ENCODE peak calls at places on chromosomes 5 and 9, in seven cellular contexts. D is endothelial cell of umbilical vein, F is astrocyte of the spinal cord, E is HepG2, X is tibial artery, G is ascending aorta, N is Calu3. A is an unnamed sample.

GRCh38 chr9:118928723-118929122 is 440.5 kb downstream of the BRINP1 start:
- DNase-seq in E (no peak), N (no peak), G (no peak), X (no peak), F (no peak), D (no peak), A (no peak)

GRCh38 chr5:120624021-120624563 is 160.0 kb downstream of the PRR16 start:
- DNase-seq in F (peak), E (no peak), N (no peak), D (no peak), X (no peak), G (no peak), A (no peak)

GRCh38 chr9:4656621-4657020 is 5.5 kb upstream of the PLPP6 start:
- DNase-seq in G (no peak), F (no peak), X (no peak), N (no peak), E (no peak), D (no peak), A (no peak)

GRCh38 chr5:3599283-3600105 is 3.9 kb downstream of the IRX1 start:
- DNase-seq in X (no peak), D (no peak), G (no peak), F (peak), E (no peak), N (no peak), A (no peak)

GRCh38 chr9:138046641-138047301 is 169.2 kb downstream of the CACNA1B start:
- DNase-seq in X (peak), F (no peak), G (no peak), D (no peak), E (no peak), N (no peak), A (no peak)

GRCh38 chr5:178304761-178305645 is 72.4 kb upstream of the PHYKPL start:
- DNase-seq in N (no peak), D (no peak), E (no peak), G (no peak), X (peak), F (no peak), A (no peak)

GRCh38 chr9:78559449-78559885 is 262.5 kb downstream of the PSAT1 start:
- DNase-seq in E (no peak), X (no peak), N (no peak), G (no peak), D (no peak), F (peak), A (no peak)

GRCh38 chr5:97078958-97079357 is 63.5 kb downstream of the LIX1 start:
- DNase-seq in F (no peak), N (no peak), D (no peak), G (no peak), X (no peak), E (no peak), A (no peak)

GRCh38 chr5:68848086-68848485 is 245.7 kb upstream of the SLC30A5 start:
- DNase-seq in G (no peak), E (no peak), N (no peak), D (no peak), X (no peak), F (no peak), A (no peak)

GRCh38 chr9:94874316-94874715 is 147.8 kb downstream of the AOPEP start:
- DNase-seq in D (peak), E (no peak), N (no peak), G (no peak), X (no peak), F (peak), A (no peak)

GRCh38 chr5:96332535-96333396 is 100.3 kb downstream of the PCSK1 start:
- DNase-seq in E (no peak), N (no peak), G (no peak), X (no peak), D (no peak), F (no peak), A (no peak)

GRCh38 chr9:17165734-17166133 is 30.9 kb downstream of the CNTLN start:
- DNase-seq in X (no peak), D (no peak), N (no peak), G (no peak), E (no peak), F (no peak), A (no peak)

GRCh38 chr5:122756263-122756911 is 18.5 kb upstream of the SNX2 start:
- DNase-seq in G (no peak), F (peak), D (peak), E (no peak), N (no peak), X (no peak), A (no peak)

GRCh38 chr5:158716668-158717067 is 383.0 kb downstream of the EBF1 start:
- DNase-seq in D (peak), X (no peak), G (no peak), F (no peak), N (no peak), E (no peak), A (no peak)

GRCh38 chr9:129946596-129946995 is 96.4 kb downstream of the FNBP1 start:
- DNase-seq in X (no peak), E (no peak), D (no peak), F (no peak), G (no peak), N (no peak), A (no peak)

GRCh38 chr5:168579987-168580508 is 880 bp upstream of the PANK3 start:
- DNase-seq in G (no peak), E (no peak), X (no peak), F (no peak), N (no peak), D (no peak), A (no peak)

GRCh38 chr5:78359831-78360673 is at the start of gene SCAMP1:
- DNase-seq in F (peak), G (peak), X (peak), E (peak), D (peak), N (peak), A (peak)
- TF ChIP-seq CTCF in F (peak), G (peak), X (peak), E (peak), D (peak), N (no peak), A (no peak)

GRCh38 chr5:33530183-33530962 is 89.6 kb downstream of the TARS1 start:
- DNase-seq in D (no peak), E (no peak), X (no peak), F (no peak), N (no peak), G (no peak), A (no peak)
- TF ChIP-seq CTCF in D (no peak), E (no peak), X (no peak), F (no peak), N (no peak), G (no peak), A (no peak)

DNA sequence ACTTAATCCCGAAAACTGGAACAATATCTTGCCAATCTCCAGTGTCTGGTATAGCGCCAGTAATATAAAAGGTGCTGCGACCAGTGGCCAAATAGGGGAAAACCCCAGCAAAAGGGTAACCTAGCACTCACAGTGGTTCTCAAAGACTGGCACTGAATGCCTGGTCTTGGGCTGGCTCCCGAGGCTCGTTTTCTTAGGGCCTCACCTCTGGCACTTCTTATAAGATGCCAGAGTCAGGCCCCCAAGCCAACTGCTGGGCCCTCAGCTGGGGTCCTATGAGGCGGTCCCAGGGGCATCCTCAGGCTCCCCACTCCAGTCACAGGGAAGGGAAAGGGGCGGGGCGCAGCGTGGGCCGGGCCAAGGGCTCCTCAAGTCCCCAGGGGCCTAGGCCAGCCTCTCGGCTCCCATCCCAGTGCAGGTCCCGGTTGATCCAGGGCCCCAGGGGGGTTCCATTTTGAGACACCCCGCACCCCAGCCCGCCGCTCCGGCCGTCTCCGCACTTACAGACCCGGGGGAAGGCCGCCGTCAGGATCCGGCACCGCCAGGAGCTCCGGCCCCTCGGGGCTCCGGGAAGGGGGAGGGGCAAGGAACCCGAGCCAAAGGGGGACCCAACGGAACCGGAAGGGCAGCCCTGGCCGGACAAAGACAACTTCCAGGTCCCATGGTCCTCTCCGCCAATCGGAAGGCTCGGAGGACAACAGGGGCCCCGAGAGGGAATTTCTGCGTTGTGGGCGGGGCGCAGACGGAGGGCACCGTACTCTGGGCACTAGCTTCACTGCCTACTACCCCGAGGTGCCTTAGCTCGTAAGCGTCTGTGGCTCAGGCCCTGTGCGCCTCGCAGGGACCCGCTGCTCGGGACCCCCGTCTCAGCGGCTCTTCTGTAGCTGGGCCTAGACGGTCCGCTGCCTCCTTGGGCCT is at the start of gene ZBTB26:
- DNase-seq in N (peak), E (peak), G (peak), F (peak), X (peak), D (peak), A (peak)
- TF ChIP-seq CTCF in N (no peak), E (no peak), G (no peak), F (no peak), X (no peak), D (no peak), A (no peak)

DNA sequence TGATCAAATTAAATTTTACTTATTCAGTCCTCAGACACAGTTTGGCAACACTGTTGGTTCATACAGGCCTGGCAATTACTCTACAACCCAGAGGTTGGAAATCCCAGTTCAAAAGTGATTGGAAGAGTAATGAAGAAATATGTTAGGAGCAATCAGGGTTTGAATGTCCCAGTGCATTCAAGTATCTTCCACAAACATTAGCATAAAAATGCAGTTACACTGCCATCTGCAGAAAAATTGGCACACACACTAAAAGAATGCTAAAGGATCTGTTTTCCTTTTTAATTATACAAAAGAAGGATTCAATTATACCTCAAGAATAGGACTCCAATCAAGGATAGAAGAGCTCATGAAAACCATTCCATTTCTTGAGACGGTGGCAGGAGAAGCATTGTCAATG is 130.2 kb downstream of the DNAH5 start:
- DNase-seq in F (peak), N (no peak), E (no peak), X (no peak), G (no peak), D (no peak), A (no peak)
- TF ChIP-seq CTCF in F (no peak), N (no peak), E (no peak), X (no peak), G (no peak), D (no peak), A (no peak)

DNA sequence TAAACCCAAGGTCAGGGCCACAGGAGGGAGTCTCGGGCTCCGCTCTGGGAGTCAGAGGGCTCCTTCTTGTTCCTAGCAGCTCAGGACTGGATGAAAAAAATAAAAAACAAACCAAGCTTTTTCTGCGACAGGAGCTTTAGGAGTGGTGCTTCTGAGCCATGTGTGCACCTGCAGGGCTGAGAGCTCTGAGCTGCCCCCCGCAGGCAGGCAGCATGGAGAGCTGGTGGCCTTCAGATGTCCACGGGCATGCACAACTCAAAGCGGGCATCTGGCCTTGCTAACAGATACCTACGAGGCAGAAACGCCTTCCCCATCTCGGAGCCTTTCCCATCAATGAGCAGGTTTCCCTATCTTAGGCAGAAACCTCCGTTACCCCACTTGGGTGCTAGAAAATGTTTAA is 28.5 kb downstream of the DBH start:
- DNase-seq in N (no peak), F (no peak), D (no peak), G (no peak), E (no peak), X (no peak), A (no peak)
- TF ChIP-seq CTCF in N (no peak), F (peak), D (no peak), G (no peak), E (peak), X (no peak), A (no peak)

DNA sequence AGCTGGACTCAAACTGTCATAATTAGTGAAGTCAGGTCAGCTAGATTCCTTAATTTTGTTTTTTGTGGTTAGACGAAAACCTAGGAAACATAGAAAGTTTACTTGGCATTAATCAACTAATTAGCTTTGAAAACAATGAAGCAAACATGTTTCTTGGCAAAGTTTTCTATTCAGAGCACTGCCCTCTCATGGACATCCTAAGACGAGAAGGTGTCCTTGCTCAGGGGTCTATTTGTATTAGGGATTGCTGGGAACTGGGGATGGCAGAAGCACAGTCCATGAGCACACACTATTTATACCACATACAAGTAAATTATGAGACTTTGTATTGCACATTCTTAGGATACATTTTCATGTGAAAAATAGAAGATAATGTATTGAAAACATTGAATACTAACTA is 49.7 kb downstream of the POC5 start:
- DNase-seq in X (no peak), D (no peak), F (no peak), N (no peak), E (peak), G (no peak), A (no peak)
- TF ChIP-seq CTCF in X (no peak), D (no peak), F (no peak), N (no peak), E (peak), G (no peak), A (no peak)

DNA sequence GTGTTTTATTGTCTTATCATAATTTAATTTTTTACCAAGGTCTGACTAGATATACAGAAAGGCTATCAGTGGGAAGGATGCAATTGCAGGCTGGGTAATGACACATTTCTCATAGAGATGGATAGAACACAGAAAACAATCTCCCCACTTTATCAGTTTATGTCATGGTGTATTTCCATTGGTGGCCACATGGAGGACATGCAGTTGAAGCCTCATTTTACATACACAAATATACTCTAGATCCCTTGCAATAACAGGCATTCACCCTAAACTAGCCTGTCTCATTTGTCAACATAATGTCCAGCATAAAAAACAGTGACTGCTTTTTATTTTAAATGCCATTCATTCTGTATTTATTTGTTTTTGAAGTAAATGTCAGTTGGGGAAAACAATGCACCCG is 526.3 kb downstream of the GABRG2 start:
- DNase-seq in E (no peak), G (no peak), F (no peak), N (no peak), X (no peak), D (no peak), A (no peak)
- TF ChIP-seq CTCF in E (no peak), G (no peak), F (no peak), N (peak), X (no peak), D (no peak), A (no peak)

DNA sequence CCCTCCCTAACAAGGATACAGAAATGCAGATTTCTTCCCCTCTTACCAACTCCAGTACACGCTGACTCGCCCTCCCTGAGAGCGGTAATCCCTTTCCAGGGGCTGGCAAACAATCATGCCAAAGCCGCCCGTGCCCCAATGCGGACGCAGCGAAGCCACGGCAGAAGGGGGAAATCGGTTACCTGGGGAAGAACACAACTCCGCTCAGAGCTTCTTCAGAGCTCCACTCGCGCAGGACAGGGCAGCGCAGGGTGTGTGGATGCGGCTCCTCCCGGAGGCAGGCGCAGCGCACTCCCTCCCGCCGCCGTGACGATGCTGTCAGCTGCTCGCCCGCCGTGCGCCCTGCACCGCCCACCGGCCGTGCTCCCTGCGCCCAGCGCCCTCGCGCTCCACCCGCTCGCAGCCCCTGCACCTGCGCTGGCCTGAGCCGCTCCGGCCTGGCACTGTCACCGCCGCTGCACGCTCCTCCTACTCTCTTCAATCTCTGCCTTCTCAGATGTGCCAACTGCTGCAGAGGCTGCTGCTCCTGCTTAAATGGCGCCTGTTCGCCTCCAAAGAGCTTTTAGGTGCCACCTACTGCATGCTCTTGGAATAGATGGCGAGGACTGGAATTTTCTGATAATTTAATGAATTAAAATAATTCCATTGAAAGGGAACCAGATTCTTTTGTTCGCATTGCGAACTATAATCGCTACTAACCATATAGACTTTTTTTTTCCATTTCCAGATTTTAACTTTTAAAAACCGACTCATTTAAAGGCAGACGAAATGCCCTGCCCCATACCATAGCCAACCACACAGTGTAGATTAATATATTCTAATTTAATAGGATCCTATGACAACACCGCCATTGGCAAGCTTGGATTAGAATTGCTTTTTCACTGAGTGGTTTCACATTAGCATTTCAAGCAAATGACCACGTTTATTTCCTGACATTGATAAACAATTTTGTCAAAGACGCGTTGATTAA is at the start of gene DIRAS2:
- DNase-seq in E (no peak), G (no peak), D (peak), X (peak), N (peak), F (peak), A (no peak)
- TF ChIP-seq CTCF in E (no peak), G (peak), D (no peak), X (no peak), N (peak), F (peak), A (no peak)